ENCODE peak calls at places on chromosomes 4 and X, in four cellular contexts. L is H1, C is H9, W is mesendoderm. B is an unnamed sample.

GRCh38 chr4:179040259-179040658 is 1598.0 kb upstream of the AGA start:
- DNase-seq in L (no peak), C (no peak), W (peak), B (no peak)

GRCh38 chr4:137707221-137707620 is 174.9 kb upstream of the PCDH18 start:
- DNase-seq in L (no peak), C (no peak), W (no peak), B (no peak)

GRCh38 chr4:83276299-83277040 is 8.1 kb downstream of the COQ2 start:
- DNase-seq in L (no peak), C (no peak), W (no peak), B (peak)

GRCh38 chrX:79630033-79631009 is 263.2 kb upstream of the ITM2A start:
- DNase-seq in L (no peak), C (no peak), W (no peak), B (no peak)

GRCh38 chrX:122418758-122419157 is 765.3 kb upstream of the GRIA3 start:
- DNase-seq in L (no peak), C (no peak), W (no peak), B (no peak)

GRCh38 chrX:151393514-151393913 is 3.5 kb upstream of the VMA21 start:
- DNase-seq in L (no peak), C (peak), W (peak), B (no peak)

GRCh38 chr4:153497091-153497531 is 31.0 kb downstream of the TMEM131L start:
- DNase-seq in L (no peak), C (no peak), W (peak), B (peak)

GRCh38 chrX:340121-340520 is 21.5 kb upstream of the GTPBP6 start:
- DNase-seq in L (no peak), C (no peak), W (no peak), B (no peak)

GRCh38 chr4:113288257-113288656 is 238.8 kb downstream of the ANK2 start:
- DNase-seq in L (no peak), C (no peak), W (no peak), B (no peak)

GRCh38 chr4:6470502-6471302 is 1.7 kb downstream of the PPP2R2C start:
- DNase-seq in L (no peak), C (peak), W (peak), B (peak)

GRCh38 chrX:64204701-64205440 is 637 bp downstream of the AMER1 start:
- DNase-seq in L (no peak), C (peak), W (peak), B (peak)

GRCh38 chr4:166941629-166942028 is 292.7 kb downstream of the SPOCK3 start:
- DNase-seq in L (no peak), C (no peak), W (peak), B (no peak)

GRCh38 chr4:69907151-69907550 is 23.7 kb upstream of the CSN1S1 start:
- DNase-seq in L (no peak), C (no peak), W (no peak), B (peak)

GRCh38 chrX:39212456-39212855 is 411.2 kb downstream of the MID1IP1 start:
- DNase-seq in L (no peak), C (no peak), W (no peak), B (no peak)

GRCh38 chrX:153400146-153401132 is 711 bp downstream of the PNMA6E start:
- DNase-seq in L (peak), C (peak), W (peak), B (no peak)

GRCh38 chr4:41692717-41693345 is 55.7 kb downstream of the PHOX2B start:
- DNase-seq in L (peak), C (peak), W (peak), B (peak)

GRCh38 chr4:122384245-122384644 is 5.4 kb downstream of the ADAD1 start:
- DNase-seq in L (no peak), C (no peak), W (no peak), B (no peak)

GRCh38 chrX:131917588-131917987 is 105.5 kb upstream of the STK26 start:
- DNase-seq in L (no peak), C (no peak), W (no peak), B (no peak)

GRCh38 chrX:31633349-31633748 is 561.5 kb upstream of the FTHL17 start:
- DNase-seq in L (no peak), C (no peak), W (no peak), B (no peak)

GRCh38 chrX:8067754-8068469 is 103.2 kb downstream of the VCX2 start:
- DNase-seq in L (no peak), C (no peak), W (no peak), B (peak)

GRCh38 chr4:112516401-112517066 is 554 bp upstream of the NEUROG2 start:
- DNase-seq in L (no peak), C (peak), W (peak), B (no peak)

GRCh38 chr4:145697332-145697731 is 17.4 kb downstream of the C4orf51 start:
- DNase-seq in L (no peak), C (no peak), W (no peak), B (no peak)

GRCh38 chr4:145703850-145704528 is 24.0 kb downstream of the C4orf51 start:
- DNase-seq in L (peak), C (no peak), W (peak), B (no peak)

GRCh38 chr4:145694929-145695328 is 15.0 kb downstream of the C4orf51 start:
- DNase-seq in L (no peak), C (no peak), W (no peak), B (peak)

GRCh38 chr4:145698507-145698906 is 18.6 kb downstream of the C4orf51 start:
- DNase-seq in L (no peak), C (no peak), W (no peak), B (no peak)
- H4K5ac ChIP-seq in L (no peak), C (no peak), W (no peak), B (no peak)

DNA sequence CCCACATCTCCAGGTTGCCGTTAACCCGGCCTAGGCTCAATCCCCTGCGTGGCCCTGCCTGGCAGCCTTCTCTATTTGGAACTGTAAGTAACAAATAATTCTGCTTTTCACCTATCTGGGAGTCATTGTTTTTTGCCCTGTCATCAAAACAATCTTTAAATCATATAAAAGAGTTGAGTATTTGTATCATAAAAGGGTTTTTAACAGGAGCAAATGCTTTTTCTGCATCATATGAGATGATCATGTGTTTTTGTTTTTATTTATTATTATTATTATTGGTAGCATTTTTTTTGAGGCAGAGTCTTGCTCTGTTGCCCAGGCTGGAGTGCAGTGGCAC is 10.0 kb upstream of the TLR3 start:
- DNase-seq in L (no peak), C (no peak), W (no peak), B (no peak)
- H4K5ac ChIP-seq in L (no peak), C (no peak), W (no peak), B (no peak)

GRCh38 chr4:40020221-40020620 is 36.4 kb upstream of the N4BP2 start:
- DNase-seq in L (no peak), C (no peak), W (no peak), B (no peak)

GRCh38 chr4:40016007-40016406 is 38.3 kb upstream of the PDS5A start:
- DNase-seq in L (no peak), C (no peak), W (no peak), B (no peak)
- H4K5ac ChIP-seq in L (no peak), C (no peak), W (no peak), B (no peak)

GRCh38 chr4:26404597-26405323 is 83.9 kb downstream of the RBPJ start:
- DNase-seq in L (no peak), C (no peak), W (peak), B (no peak)

GRCh38 chr4:26402458-26402857 is 81.6 kb downstream of the RBPJ start:
- DNase-seq in L (no peak), C (no peak), W (no peak), B (no peak)

GRCh38 chr4:26406346-26406975 is 83.8 kb downstream of the CCKAR start:
- DNase-seq in L (no peak), C (peak), W (peak), B (peak)

GRCh38 chr4:26410385-26411293 is 79.6 kb downstream of the CCKAR start:
- DNase-seq in L (no peak), C (no peak), W (peak), B (peak)

DNA sequence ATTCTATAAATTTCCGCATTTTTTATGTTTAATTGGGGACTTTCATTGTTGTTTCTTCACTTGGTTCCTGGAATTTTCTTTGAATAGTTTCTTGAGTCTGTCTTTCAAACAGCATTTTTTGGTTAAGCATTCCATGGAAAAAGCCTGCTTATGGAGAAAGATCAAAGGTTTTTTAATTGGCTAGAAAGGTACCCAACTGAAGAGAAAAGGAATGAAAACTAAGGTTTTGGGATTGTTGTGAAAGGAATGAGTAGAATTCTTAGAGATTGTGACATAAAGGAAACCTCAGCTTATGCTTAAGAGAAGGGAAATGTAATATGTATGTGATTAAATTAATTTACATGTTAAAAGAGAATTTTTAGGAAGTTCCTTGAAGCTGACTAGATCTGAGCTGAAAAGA is 82.8 kb downstream of the CCKAR start:
- DNase-seq in L (no peak), C (no peak), W (no peak), B (peak)
- H4K5ac ChIP-seq in L (no peak), C (no peak), W (no peak), B (peak)

GRCh38 chr4:7858498-7858897 is 81.2 kb downstream of the AFAP1 start:
- DNase-seq in L (no peak), C (no peak), W (no peak), B (no peak)
- H4K5ac ChIP-seq in L (no peak), C (no peak), W (no peak), B (peak)

DNA sequence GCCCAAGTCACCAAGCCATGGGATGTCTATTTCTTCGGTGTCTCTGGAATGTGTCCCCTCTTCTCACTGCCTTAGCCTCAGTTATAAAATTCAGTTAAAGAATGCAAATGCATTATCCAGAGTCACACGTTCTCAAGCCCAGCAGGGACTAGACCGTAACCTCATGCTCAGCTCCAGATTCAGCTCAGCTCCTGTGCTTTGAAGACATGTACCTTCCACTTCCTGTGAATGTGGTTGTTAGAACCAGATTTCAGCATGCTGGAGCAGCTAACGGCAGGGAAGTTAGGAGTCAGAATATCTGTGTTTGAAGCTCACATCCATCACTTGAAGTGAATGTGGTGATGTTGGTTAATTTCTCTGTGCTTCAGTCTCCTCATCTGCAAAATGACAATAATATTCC is 26.7 kb downstream of the GEMIN8 start:
- DNase-seq in L (no peak), C (no peak), W (no peak), B (no peak)
- H4K5ac ChIP-seq in L (no peak), C (no peak), W (no peak), B (no peak)

DNA sequence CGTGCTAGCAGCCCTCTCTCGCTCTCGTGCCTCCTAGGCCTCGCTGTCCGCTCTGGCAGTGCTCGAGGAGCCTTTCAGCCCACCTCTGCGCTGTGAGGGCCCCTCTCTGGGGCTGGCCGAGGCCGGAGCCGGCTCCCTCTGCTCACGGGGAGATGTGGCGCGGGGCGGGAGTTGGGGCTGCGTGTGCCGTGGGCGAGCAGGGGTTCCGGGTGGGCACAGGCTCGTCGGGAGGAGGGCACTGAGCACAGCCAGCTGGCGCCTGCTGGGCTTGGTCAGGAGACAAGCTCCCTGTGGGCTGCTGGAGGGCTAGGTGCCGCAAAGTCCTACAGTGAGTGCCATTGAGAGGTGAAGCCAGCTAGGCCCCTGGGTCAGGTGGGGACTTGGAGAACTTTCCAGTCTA is 994.5 kb downstream of the C4orf33 start:
- DNase-seq in L (no peak), C (no peak), W (no peak), B (no peak)
- H4K5ac ChIP-seq in L (no peak), C (no peak), W (no peak), B (no peak)

GRCh38 chrX:76920621-76921020 is 493.1 kb downstream of the MAGEE1 start:
- DNase-seq in L (no peak), C (no peak), W (no peak), B (no peak)
- H4K5ac ChIP-seq in L (no peak), C (no peak), W (no peak), B (no peak)

GRCh38 chr4:5003372-5003857 is 15.8 kb downstream of the CYTL1 start:
- DNase-seq in L (no peak), C (no peak), W (peak), B (no peak)
- H4K5ac ChIP-seq in L (no peak), C (no peak), W (no peak), B (no peak)

GRCh38 chr4:64489628-64490027 is 80.4 kb upstream of the TECRL start:
- DNase-seq in L (no peak), C (no peak), W (no peak), B (no peak)
- H4K5ac ChIP-seq in L (no peak), C (no peak), W (no peak), B (no peak)

B was measured in IMR-90.